ENCODE peak calls at places on chromosomes 6 and 20, in nine cellular contexts. One of them, this sample, is unnamed.

GRCh38 chr6:75934643-75935472 is 137.6 kb downstream of the IMPG1 start:
- DNase-seq in astrocyte of the spinal cord: peak
- DNase-seq in K562: peak
- DNase-seq in stomach: no peak
- DNase-seq in cardiac muscle cell: peak
- DNase-seq in A549: peak
- DNase-seq in fibroblast of the aortic adventitia: peak
- DNase-seq in fibroblast of pulmonary artery: peak
- DNase-seq in psoas muscle: no peak
- DNase-seq in this sample: peak

GRCh38 chr6:15606347-15606746 is 56.5 kb downstream of the DTNBP1 start:
- DNase-seq in fibroblast of the aortic adventitia: no peak
- DNase-seq in cardiac muscle cell: no peak
- DNase-seq in astrocyte of the spinal cord: no peak
- DNase-seq in psoas muscle: no peak
- DNase-seq in fibroblast of pulmonary artery: no peak
- DNase-seq in stomach: no peak
- DNase-seq in K562: no peak
- DNase-seq in A549: no peak
- DNase-seq in this sample: no peak

GRCh38 chr6:73665686-73666319 is 12.0 kb upstream of the SLC17A5 start:
- DNase-seq in stomach: no peak
- DNase-seq in K562: no peak
- DNase-seq in fibroblast of pulmonary artery: peak
- DNase-seq in cardiac muscle cell: peak
- DNase-seq in A549: no peak
- DNase-seq in astrocyte of the spinal cord: no peak
- DNase-seq in fibroblast of the aortic adventitia: no peak
- DNase-seq in psoas muscle: no peak
- DNase-seq in this sample: no peak

GRCh38 chr20:7379206-7379605 is 561.1 kb downstream of the HAO1 start:
- DNase-seq in psoas muscle: no peak
- DNase-seq in cardiac muscle cell: no peak
- DNase-seq in astrocyte of the spinal cord: no peak
- DNase-seq in fibroblast of the aortic adventitia: no peak
- DNase-seq in A549: no peak
- DNase-seq in K562: no peak
- DNase-seq in stomach: no peak
- DNase-seq in fibroblast of pulmonary artery: no peak
- DNase-seq in this sample: no peak

GRCh38 chr20:58690851-58691250 is 1.7 kb upstream of the NPEPL1 start:
- DNase-seq in astrocyte of the spinal cord: no peak
- DNase-seq in psoas muscle: no peak
- DNase-seq in cardiac muscle cell: peak
- DNase-seq in A549: no peak
- DNase-seq in stomach: peak
- DNase-seq in K562: no peak
- DNase-seq in fibroblast of the aortic adventitia: peak
- DNase-seq in fibroblast of pulmonary artery: peak
- DNase-seq in this sample: no peak

GRCh38 chr6:15107644-15108382 is 138.1 kb upstream of the JARID2 start:
- DNase-seq in A549: no peak
- DNase-seq in stomach: no peak
- DNase-seq in K562: no peak
- DNase-seq in fibroblast of the aortic adventitia: no peak
- DNase-seq in fibroblast of pulmonary artery: no peak
- DNase-seq in cardiac muscle cell: no peak
- DNase-seq in astrocyte of the spinal cord: no peak
- DNase-seq in psoas muscle: no peak
- DNase-seq in this sample: no peak

GRCh38 chr6:91087864-91088263 is 501.0 kb upstream of the MAP3K7 start:
- DNase-seq in A549: no peak
- DNase-seq in cardiac muscle cell: no peak
- DNase-seq in astrocyte of the spinal cord: no peak
- DNase-seq in K562: no peak
- DNase-seq in fibroblast of the aortic adventitia: no peak
- DNase-seq in psoas muscle: no peak
- DNase-seq in fibroblast of pulmonary artery: no peak
- DNase-seq in stomach: no peak
- DNase-seq in this sample: no peak

GRCh38 chr6:1726341-1726763 is 116.6 kb downstream of the FOXC1 start:
- DNase-seq in K562: no peak
- DNase-seq in psoas muscle: no peak
- DNase-seq in fibroblast of the aortic adventitia: no peak
- DNase-seq in astrocyte of the spinal cord: no peak
- DNase-seq in stomach: no peak
- DNase-seq in A549: no peak
- DNase-seq in fibroblast of pulmonary artery: no peak
- DNase-seq in cardiac muscle cell: no peak
- DNase-seq in this sample: peak

GRCh38 chr6:88360203-88360797 is 194.2 kb upstream of the CNR1 start:
- DNase-seq in fibroblast of pulmonary artery: peak
- DNase-seq in astrocyte of the spinal cord: peak
- DNase-seq in cardiac muscle cell: peak
- DNase-seq in K562: no peak
- DNase-seq in fibroblast of the aortic adventitia: peak
- DNase-seq in A549: peak
- DNase-seq in psoas muscle: no peak
- DNase-seq in stomach: no peak
- DNase-seq in this sample: no peak

GRCh38 chr6:11535801-11536230 is 1.7 kb upstream of the TMEM170B start:
- DNase-seq in A549: no peak
- DNase-seq in psoas muscle: no peak
- DNase-seq in fibroblast of the aortic adventitia: peak
- DNase-seq in stomach: peak
- DNase-seq in astrocyte of the spinal cord: peak
- DNase-seq in fibroblast of pulmonary artery: peak
- DNase-seq in K562: no peak
- DNase-seq in cardiac muscle cell: peak
- DNase-seq in this sample: peak

GRCh38 chr20:62744761-62745160 is 36.1 kb downstream of the NTSR1 start:
- DNase-seq in stomach: no peak
- DNase-seq in K562: no peak
- DNase-seq in fibroblast of pulmonary artery: no peak
- DNase-seq in A549: no peak
- DNase-seq in astrocyte of the spinal cord: no peak
- DNase-seq in psoas muscle: peak
- DNase-seq in cardiac muscle cell: no peak
- DNase-seq in fibroblast of the aortic adventitia: no peak
- DNase-seq in this sample: no peak

GRCh38 chr6:24225838-24226237 is 99.8 kb downstream of the NRSN1 start:
- DNase-seq in fibroblast of the aortic adventitia: no peak
- DNase-seq in K562: no peak
- DNase-seq in fibroblast of pulmonary artery: no peak
- DNase-seq in astrocyte of the spinal cord: no peak
- DNase-seq in stomach: no peak
- DNase-seq in A549: no peak
- DNase-seq in cardiac muscle cell: no peak
- DNase-seq in psoas muscle: no peak
- DNase-seq in this sample: no peak

GRCh38 chr6:149903938-149904611 is 6.2 kb upstream of the RAET1E start:
- DNase-seq in astrocyte of the spinal cord: no peak
- DNase-seq in A549: no peak
- DNase-seq in fibroblast of pulmonary artery: no peak
- DNase-seq in K562: no peak
- DNase-seq in cardiac muscle cell: no peak
- DNase-seq in fibroblast of the aortic adventitia: no peak
- DNase-seq in stomach: no peak
- DNase-seq in psoas muscle: no peak
- DNase-seq in this sample: no peak

GRCh38 chr6:92047152-92047551 is 1372.2 kb downstream of the EPHA7 start:
- DNase-seq in A549: no peak
- DNase-seq in fibroblast of pulmonary artery: no peak
- DNase-seq in astrocyte of the spinal cord: no peak
- DNase-seq in stomach: no peak
- DNase-seq in fibroblast of the aortic adventitia: no peak
- DNase-seq in K562: no peak
- DNase-seq in psoas muscle: no peak
- DNase-seq in cardiac muscle cell: no peak
- DNase-seq in this sample: no peak

GRCh38 chr6:91273729-91274128 is 686.9 kb upstream of the MAP3K7 start:
- DNase-seq in fibroblast of pulmonary artery: no peak
- DNase-seq in fibroblast of the aortic adventitia: no peak
- DNase-seq in cardiac muscle cell: peak
- DNase-seq in K562: no peak
- DNase-seq in psoas muscle: peak
- DNase-seq in astrocyte of the spinal cord: peak
- DNase-seq in stomach: no peak
- DNase-seq in A549: no peak
- DNase-seq in this sample: no peak

GRCh38 chr20:45545754-45546453 is 1.3 kb downstream of the EPPIN start:
- DNase-seq in stomach: no peak
- DNase-seq in psoas muscle: no peak
- DNase-seq in fibroblast of the aortic adventitia: peak
- DNase-seq in A549: peak
- DNase-seq in astrocyte of the spinal cord: peak
- DNase-seq in K562: peak
- DNase-seq in fibroblast of pulmonary artery: peak
- DNase-seq in cardiac muscle cell: peak
- DNase-seq in this sample: no peak

GRCh38 chr6:10420546-10421507 is 6.0 kb upstream of the TFAP2A start:
- DNase-seq in A549: no peak
- DNase-seq in psoas muscle: no peak
- DNase-seq in fibroblast of the aortic adventitia: no peak
- DNase-seq in cardiac muscle cell: no peak
- DNase-seq in K562: no peak
- DNase-seq in fibroblast of pulmonary artery: no peak
- DNase-seq in astrocyte of the spinal cord: no peak
- DNase-seq in stomach: no peak
- DNase-seq in this sample: no peak

GRCh38 chr6:71228461-71229041 is 60.1 kb upstream of the OGFRL1 start:
- DNase-seq in psoas muscle: no peak
- DNase-seq in fibroblast of pulmonary artery: peak
- DNase-seq in fibroblast of the aortic adventitia: peak
- DNase-seq in A549: no peak
- DNase-seq in K562: no peak
- DNase-seq in stomach: no peak
- DNase-seq in cardiac muscle cell: peak
- DNase-seq in astrocyte of the spinal cord: no peak
- DNase-seq in this sample: no peak

GRCh38 chr6:84220809-84221409 is 6.5 kb downstream of the CEP162 start:
- DNase-seq in stomach: no peak
- DNase-seq in K562: no peak
- DNase-seq in astrocyte of the spinal cord: peak
- DNase-seq in fibroblast of pulmonary artery: peak
- DNase-seq in cardiac muscle cell: peak
- DNase-seq in fibroblast of the aortic adventitia: peak
- DNase-seq in psoas muscle: no peak
- DNase-seq in A549: peak
- DNase-seq in this sample: no peak
- TF ChIP-seq CTCF in stomach: no peak
- TF ChIP-seq CTCF in K562: peak
- TF ChIP-seq CTCF in astrocyte of the spinal cord: peak
- TF ChIP-seq CTCF in fibroblast of pulmonary artery: peak
- TF ChIP-seq CTCF in cardiac muscle cell: peak
- TF ChIP-seq CTCF in fibroblast of the aortic adventitia: peak
- TF ChIP-seq CTCF in psoas muscle: peak
- TF ChIP-seq CTCF in A549: peak
- TF ChIP-seq CTCF in this sample: peak

GRCh38 chr6:137489410-137490371 is 4.5 kb downstream of the OLIG3 start:
- DNase-seq in psoas muscle: no peak
- DNase-seq in astrocyte of the spinal cord: no peak
- DNase-seq in K562: no peak
- DNase-seq in fibroblast of pulmonary artery: no peak
- DNase-seq in A549: no peak
- DNase-seq in cardiac muscle cell: no peak
- DNase-seq in fibroblast of the aortic adventitia: no peak
- DNase-seq in stomach: no peak
- DNase-seq in this sample: no peak
- H3K4me3 ChIP-seq in psoas muscle: no peak
- H3K4me3 ChIP-seq in astrocyte of the spinal cord: no peak
- H3K4me3 ChIP-seq in K562: no peak
- H3K4me3 ChIP-seq in fibroblast of pulmonary artery: no peak
- H3K4me3 ChIP-seq in A549: no peak
- H3K4me3 ChIP-seq in cardiac muscle cell: no peak
- H3K4me3 ChIP-seq in fibroblast of the aortic adventitia: no peak
- H3K4me3 ChIP-seq in stomach: peak
- H3K4me3 ChIP-seq in this sample: no peak

GRCh38 chr6:151240861-151241642 is 1.3 kb downstream of the AKAP12 start:
- DNase-seq in astrocyte of the spinal cord: peak
- DNase-seq in A549: peak
- DNase-seq in K562: no peak
- DNase-seq in cardiac muscle cell: peak
- DNase-seq in fibroblast of the aortic adventitia: peak
- DNase-seq in psoas muscle: peak
- DNase-seq in stomach: peak
- DNase-seq in fibroblast of pulmonary artery: peak
- DNase-seq in this sample: peak
- TF ChIP-seq CTCF in astrocyte of the spinal cord: no peak
- TF ChIP-seq CTCF in A549: no peak
- TF ChIP-seq CTCF in K562: no peak
- TF ChIP-seq CTCF in cardiac muscle cell: no peak
- TF ChIP-seq CTCF in fibroblast of the aortic adventitia: no peak
- TF ChIP-seq CTCF in psoas muscle: no peak
- TF ChIP-seq CTCF in stomach: no peak
- TF ChIP-seq CTCF in fibroblast of pulmonary artery: no peak
- TF ChIP-seq CTCF in this sample: peak

GRCh38 chr6:26607434-26608230 is 10.9 kb downstream of the ABT1 start:
- DNase-seq in psoas muscle: no peak
- DNase-seq in K562: peak
- DNase-seq in cardiac muscle cell: peak
- DNase-seq in fibroblast of pulmonary artery: peak
- DNase-seq in astrocyte of the spinal cord: peak
- DNase-seq in A549: peak
- DNase-seq in stomach: peak
- DNase-seq in fibroblast of the aortic adventitia: peak
- DNase-seq in this sample: no peak
- H3K4me3 ChIP-seq in psoas muscle: peak
- H3K4me3 ChIP-seq in K562: no peak
- H3K4me3 ChIP-seq in cardiac muscle cell: no peak
- H3K4me3 ChIP-seq in fibroblast of pulmonary artery: peak
- H3K4me3 ChIP-seq in astrocyte of the spinal cord: peak
- H3K4me3 ChIP-seq in A549: peak
- H3K4me3 ChIP-seq in stomach: peak
- H3K4me3 ChIP-seq in fibroblast of the aortic adventitia: peak
- H3K4me3 ChIP-seq in this sample: no peak

DNA sequence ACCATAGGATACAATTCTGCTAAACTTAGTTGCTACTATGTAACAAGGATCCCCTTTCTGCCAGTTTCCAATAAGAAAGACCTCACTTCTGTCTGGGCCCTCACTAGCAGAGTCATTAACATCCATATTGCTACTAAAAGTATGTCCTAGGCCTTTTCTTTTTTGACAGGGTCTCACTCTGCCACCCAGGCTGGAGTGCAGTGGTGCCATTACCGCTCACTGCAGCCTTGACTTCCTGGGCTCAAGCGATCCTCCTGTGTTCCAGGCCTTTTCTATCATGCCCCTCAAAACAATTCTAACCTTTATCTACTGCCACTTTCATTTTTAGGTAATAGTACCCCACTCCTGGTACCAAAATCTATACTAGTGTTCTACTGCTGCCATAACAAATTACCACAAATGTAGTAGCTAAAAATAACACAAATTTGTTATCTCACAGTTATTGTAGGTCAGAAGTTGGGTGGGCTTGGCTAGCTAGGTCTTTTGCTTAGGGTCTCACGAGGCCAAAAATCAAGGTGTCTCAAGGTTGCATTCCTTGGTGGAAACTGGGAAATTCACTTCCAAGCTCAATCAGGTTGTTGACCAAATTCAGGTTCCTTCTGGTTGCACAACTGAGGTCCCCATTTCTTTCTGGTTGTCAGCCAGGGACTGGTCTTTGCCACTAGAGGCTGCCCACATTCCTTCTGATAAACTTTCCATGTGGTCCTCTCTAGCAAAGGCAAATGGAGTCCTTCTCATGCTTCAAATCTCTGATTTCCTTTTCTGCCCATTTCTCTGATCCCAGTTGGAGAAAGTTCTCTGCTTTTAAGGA is 3.0 kb downstream of the CSNK2A1 start:
- DNase-seq in fibroblast of the aortic adventitia: no peak
- DNase-seq in astrocyte of the spinal cord: no peak
- DNase-seq in stomach: no peak
- DNase-seq in A549: no peak
- DNase-seq in fibroblast of pulmonary artery: no peak
- DNase-seq in psoas muscle: no peak
- DNase-seq in cardiac muscle cell: no peak
- DNase-seq in K562: no peak
- DNase-seq in this sample: no peak
- TF ChIP-seq CTCF in fibroblast of the aortic adventitia: no peak
- TF ChIP-seq CTCF in astrocyte of the spinal cord: no peak
- TF ChIP-seq CTCF in stomach: no peak
- TF ChIP-seq CTCF in A549: no peak
- TF ChIP-seq CTCF in fibroblast of pulmonary artery: no peak
- TF ChIP-seq CTCF in psoas muscle: no peak
- TF ChIP-seq CTCF in cardiac muscle cell: no peak
- TF ChIP-seq CTCF in K562: peak
- TF ChIP-seq CTCF in this sample: no peak

This sample was measured in retinal pigment epithelial cell.